ENCODE peak calls at places on chromosomes 16 and 17, in eight cellular contexts. One of them, this sample, is unnamed.

GRCh38 chr16:53821957-53822625 is 118.1 kb downstream of the FTO start:
- DNase-seq in upper lobe of right lung: no peak
- DNase-seq in sigmoid colon: no peak
- DNase-seq in ovary: no peak
- DNase-seq in IMR-90: peak; percentile 80
- DNase-seq in iPS DF 6.9: no peak
- DNase-seq in GM23338: no peak
- DNase-seq in body of pancreas: no peak
- DNase-seq in this sample: peak; percentile 44

GRCh38 chr16:30761427-30761927 is 385 bp downstream of the CFAP119 start:
- DNase-seq in iPS DF 6.9: no peak
- DNase-seq in sigmoid colon: no peak
- DNase-seq in upper lobe of right lung: peak; percentile 70
- DNase-seq in ovary: peak; percentile 51
- DNase-seq in body of pancreas: peak; percentile 36
- DNase-seq in IMR-90: peak; percentile 20
- DNase-seq in GM23338: peak; percentile 80
- DNase-seq in this sample: no peak

GRCh38 chr16:79648846-79649245 is 48.3 kb upstream of the MAF start:
- DNase-seq in upper lobe of right lung: no peak
- DNase-seq in sigmoid colon: no peak
- DNase-seq in GM23338: no peak
- DNase-seq in IMR-90: no peak
- DNase-seq in body of pancreas: no peak
- DNase-seq in ovary: no peak
- DNase-seq in iPS DF 6.9: no peak
- DNase-seq in this sample: no peak

GRCh38 chr16:81551141-81551808 is 106.7 kb downstream of the CMIP start:
- DNase-seq in upper lobe of right lung: peak; percentile 55
- DNase-seq in IMR-90: peak; percentile 70
- DNase-seq in body of pancreas: no peak
- DNase-seq in sigmoid colon: no peak
- DNase-seq in iPS DF 6.9: no peak
- DNase-seq in GM23338: no peak
- DNase-seq in ovary: no peak
- DNase-seq in this sample: no peak

GRCh38 chr17:41689497-41690299 is 1.0 kb downstream of the EIF1 start:
- DNase-seq in ovary: peak; percentile 44
- DNase-seq in sigmoid colon: no peak
- DNase-seq in IMR-90: peak; percentile 69
- DNase-seq in GM23338: peak; percentile 83
- DNase-seq in upper lobe of right lung: no peak
- DNase-seq in body of pancreas: peak; percentile 51
- DNase-seq in iPS DF 6.9: no peak
- DNase-seq in this sample: no peak

GRCh38 chr17:781920-782731 is at the start of the genes GLOD4 and MRM3:
- DNase-seq in iPS DF 6.9: peak; percentile 77
- DNase-seq in IMR-90: peak; percentile 85
- DNase-seq in upper lobe of right lung: peak; percentile 97
- DNase-seq in ovary: peak; percentile 94
- DNase-seq in body of pancreas: peak; percentile 93
- DNase-seq in GM23338: peak; percentile 84
- DNase-seq in sigmoid colon: peak; percentile 96
- DNase-seq in this sample: peak; percentile 57

GRCh38 chr16:84899414-84899813 is 79.6 kb downstream of the CRISPLD2 start:
- DNase-seq in sigmoid colon: no peak
- DNase-seq in GM23338: no peak
- DNase-seq in iPS DF 6.9: no peak
- DNase-seq in IMR-90: no peak
- DNase-seq in ovary: no peak
- DNase-seq in body of pancreas: no peak
- DNase-seq in upper lobe of right lung: no peak
- DNase-seq in this sample: no peak

GRCh38 chr17:7281074-7281952 is at the start of gene SLC2A4:
- DNase-seq in body of pancreas: peak; percentile 96
- DNase-seq in ovary: peak; percentile 96
- DNase-seq in iPS DF 6.9: no peak
- DNase-seq in IMR-90: peak; percentile 90
- DNase-seq in sigmoid colon: peak; percentile 98
- DNase-seq in GM23338: peak; percentile 99
- DNase-seq in upper lobe of right lung: peak; percentile 97
- DNase-seq in this sample: peak; percentile 77

GRCh38 chr16:81716478-81717210 is 62.4 kb upstream of the PLCG2 start:
- DNase-seq in GM23338: no peak
- DNase-seq in upper lobe of right lung: no peak
- DNase-seq in ovary: no peak
- DNase-seq in sigmoid colon: no peak
- DNase-seq in IMR-90: no peak
- DNase-seq in body of pancreas: no peak
- DNase-seq in iPS DF 6.9: no peak
- DNase-seq in this sample: no peak

GRCh38 chr17:81386646-81387234 is 8.5 kb upstream of the BAHCC1 start:
- DNase-seq in IMR-90: no peak
- DNase-seq in body of pancreas: peak; percentile 42
- DNase-seq in sigmoid colon: no peak
- DNase-seq in iPS DF 6.9: no peak
- DNase-seq in GM23338: peak; percentile 43
- DNase-seq in ovary: peak; percentile 70
- DNase-seq in upper lobe of right lung: peak; percentile 85
- DNase-seq in this sample: no peak

GRCh38 chr17:68290268-68290954 is 516 bp downstream of the SLC16A6 start:
- DNase-seq in GM23338: peak; percentile 74
- DNase-seq in ovary: no peak
- DNase-seq in iPS DF 6.9: no peak
- DNase-seq in body of pancreas: peak; percentile 16
- DNase-seq in upper lobe of right lung: peak; percentile 77
- DNase-seq in sigmoid colon: no peak
- DNase-seq in IMR-90: no peak
- DNase-seq in this sample: no peak

GRCh38 chr17:31537558-31537957 is 146.1 kb downstream of the RAB11FIP4 start:
- DNase-seq in sigmoid colon: no peak
- DNase-seq in upper lobe of right lung: no peak
- DNase-seq in GM23338: no peak
- DNase-seq in IMR-90: peak; percentile 62
- DNase-seq in iPS DF 6.9: no peak
- DNase-seq in ovary: peak; percentile 49
- DNase-seq in body of pancreas: peak; percentile 66
- DNase-seq in this sample: no peak

GRCh38 chr17:30824002-30824355 is 513 bp downstream of the CRLF3 start:
- DNase-seq in upper lobe of right lung: no peak
- DNase-seq in ovary: peak; percentile 28
- DNase-seq in IMR-90: no peak
- DNase-seq in GM23338: no peak
- DNase-seq in body of pancreas: peak; percentile 11
- DNase-seq in sigmoid colon: no peak
- DNase-seq in iPS DF 6.9: no peak
- DNase-seq in this sample: no peak

GRCh38 chr17:62790554-62790953 is 17.6 kb downstream of the MARCHF10 start:
- DNase-seq in GM23338: no peak
- DNase-seq in ovary: no peak
- DNase-seq in iPS DF 6.9: no peak
- DNase-seq in upper lobe of right lung: no peak
- DNase-seq in body of pancreas: no peak
- DNase-seq in sigmoid colon: no peak
- DNase-seq in IMR-90: peak; percentile 93
- DNase-seq in this sample: no peak

GRCh38 chr17:67246648-67247415 is 1.8 kb upstream of the HELZ start:
- DNase-seq in body of pancreas: peak; percentile 51
- DNase-seq in IMR-90: peak; percentile 60
- DNase-seq in sigmoid colon: no peak
- DNase-seq in GM23338: peak; percentile 75
- DNase-seq in iPS DF 6.9: no peak
- DNase-seq in upper lobe of right lung: peak; percentile 83
- DNase-seq in ovary: peak; percentile 25
- DNase-seq in this sample: no peak

GRCh38 chr16:67236551-67237395 is 9.8 kb downstream of the TMEM208 start:
- DNase-seq in GM23338: peak; percentile 90
- DNase-seq in IMR-90: peak; percentile 31
- DNase-seq in upper lobe of right lung: peak; percentile 78
- DNase-seq in sigmoid colon: peak; percentile 68
- DNase-seq in iPS DF 6.9: no peak
- DNase-seq in body of pancreas: no peak
- DNase-seq in ovary: peak; percentile 48
- DNase-seq in this sample: no peak

GRCh38 chr16:67234180-67234597 is 7.3 kb downstream of the TMEM208 start:
- DNase-seq in sigmoid colon: no peak
- DNase-seq in iPS DF 6.9: no peak
- DNase-seq in GM23338: no peak
- DNase-seq in ovary: no peak
- DNase-seq in IMR-90: no peak
- DNase-seq in body of pancreas: no peak
- DNase-seq in upper lobe of right lung: no peak
- DNase-seq in this sample: no peak

GRCh38 chr16:67238278-67238575 is 9.1 kb downstream of the FHOD1 start:
- DNase-seq in IMR-90: no peak
- DNase-seq in ovary: no peak
- DNase-seq in body of pancreas: no peak
- DNase-seq in iPS DF 6.9: no peak
- DNase-seq in upper lobe of right lung: no peak
- DNase-seq in GM23338: no peak
- DNase-seq in sigmoid colon: no peak
- DNase-seq in this sample: no peak

GRCh38 chr16:67237396-67238277 is 9.6 kb downstream of the FHOD1 start:
- DNase-seq in iPS DF 6.9: no peak
- DNase-seq in IMR-90: no peak
- DNase-seq in GM23338: no peak
- DNase-seq in body of pancreas: no peak
- DNase-seq in sigmoid colon: peak; percentile 60
- DNase-seq in upper lobe of right lung: peak; percentile 57
- DNase-seq in ovary: no peak
- DNase-seq in this sample: no peak

GRCh38 chr16:67235816-67236547 is 9.1 kb downstream of the TMEM208 start:
- DNase-seq in sigmoid colon: no peak
- DNase-seq in iPS DF 6.9: no peak
- DNase-seq in GM23338: no peak
- DNase-seq in IMR-90: no peak
- DNase-seq in body of pancreas: no peak
- DNase-seq in ovary: no peak
- DNase-seq in upper lobe of right lung: no peak
- DNase-seq in this sample: no peak
- H3K4me3 ChIP-seq in sigmoid colon: no peak overlapping the region
- H3K4me3 ChIP-seq in iPS DF 6.9: no peak overlapping the region
- H3K4me3 ChIP-seq in GM23338: no peak overlapping the region
- H3K4me3 ChIP-seq in IMR-90: no peak overlapping the region
- H3K4me3 ChIP-seq in body of pancreas: no peak overlapping the region
- H3K4me3 ChIP-seq in ovary: no peak overlapping the region
- H3K4me3 ChIP-seq in upper lobe of right lung: no peak overlapping the region
- H3K4me3 ChIP-seq in this sample: no peak overlapping the region

GRCh38 chr16:74485916-74486315 is 64.6 kb upstream of the CLEC18B start:
- DNase-seq in IMR-90: no peak
- DNase-seq in ovary: no peak
- DNase-seq in upper lobe of right lung: no peak
- DNase-seq in body of pancreas: no peak
- DNase-seq in sigmoid colon: no peak
- DNase-seq in iPS DF 6.9: no peak
- DNase-seq in GM23338: no peak
- DNase-seq in this sample: no peak

GRCh38 chr16:74477226-74477625 is 55.9 kb upstream of the CLEC18B start:
- DNase-seq in upper lobe of right lung: no peak
- DNase-seq in ovary: no peak
- DNase-seq in body of pancreas: no peak
- DNase-seq in iPS DF 6.9: no peak
- DNase-seq in sigmoid colon: no peak
- DNase-seq in GM23338: no peak
- DNase-seq in IMR-90: no peak
- DNase-seq in this sample: no peak

DNA sequence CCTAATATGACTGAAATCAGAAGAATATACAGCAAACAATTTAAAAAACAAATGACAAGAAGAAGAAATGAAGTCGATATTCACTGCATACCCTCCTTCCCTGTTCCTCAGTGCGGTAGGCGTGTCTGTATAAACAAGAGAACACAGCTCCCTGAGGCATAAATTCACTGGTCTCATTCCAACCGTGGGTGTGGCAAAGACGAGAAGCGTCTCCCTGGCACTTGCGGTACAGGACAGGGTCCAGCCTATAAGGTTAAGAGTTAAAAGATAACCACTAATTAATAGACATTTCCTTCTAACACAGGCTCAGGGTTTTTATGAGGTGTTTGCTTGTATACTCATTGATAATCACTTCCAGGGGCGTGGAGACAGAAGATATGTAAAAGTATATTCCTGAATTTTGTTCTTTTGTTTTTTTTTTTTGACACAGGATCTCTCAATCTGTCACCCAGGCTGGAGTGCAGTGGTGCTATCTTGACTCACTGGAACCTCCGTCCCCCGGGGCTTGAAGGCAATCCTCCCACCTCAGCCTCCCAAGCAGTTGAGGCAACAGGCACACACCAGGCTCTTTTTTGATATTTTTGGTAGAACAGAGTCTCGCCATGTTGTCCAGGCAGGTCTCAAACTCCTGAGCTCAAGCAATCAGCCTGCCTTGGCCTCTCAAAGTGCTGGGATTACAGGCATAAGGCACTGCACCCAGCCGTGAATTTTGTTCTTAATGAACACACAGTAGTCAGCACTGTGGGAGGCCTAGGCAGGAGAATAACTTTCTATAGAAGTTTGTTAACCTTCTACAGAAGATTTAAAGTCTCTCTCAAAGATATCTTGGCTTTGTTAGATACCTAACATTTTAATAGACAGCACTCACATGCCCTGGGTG is 59.1 kb upstream of the CLEC18B start:
- DNase-seq in GM23338: no peak
- DNase-seq in sigmoid colon: no peak
- DNase-seq in IMR-90: no peak
- DNase-seq in ovary: peak; percentile 21
- DNase-seq in upper lobe of right lung: no peak
- DNase-seq in iPS DF 6.9: no peak
- DNase-seq in body of pancreas: peak; percentile 13
- DNase-seq in this sample: no peak
- H3K27ac ChIP-seq in GM23338: peak overlapping the region; percentile 26
- H3K27ac ChIP-seq in sigmoid colon: no peak overlapping the region
- H3K27ac ChIP-seq in IMR-90: no peak overlapping the region
- H3K27ac ChIP-seq in ovary: no peak overlapping the region
- H3K27ac ChIP-seq in upper lobe of right lung: peak overlapping the region; percentile 39
- H3K27ac ChIP-seq in iPS DF 6.9: no peak overlapping the region
- H3K27ac ChIP-seq in body of pancreas: peak overlapping the region; percentile 38
- H3K27ac ChIP-seq in this sample: no peak overlapping the region

DNA sequence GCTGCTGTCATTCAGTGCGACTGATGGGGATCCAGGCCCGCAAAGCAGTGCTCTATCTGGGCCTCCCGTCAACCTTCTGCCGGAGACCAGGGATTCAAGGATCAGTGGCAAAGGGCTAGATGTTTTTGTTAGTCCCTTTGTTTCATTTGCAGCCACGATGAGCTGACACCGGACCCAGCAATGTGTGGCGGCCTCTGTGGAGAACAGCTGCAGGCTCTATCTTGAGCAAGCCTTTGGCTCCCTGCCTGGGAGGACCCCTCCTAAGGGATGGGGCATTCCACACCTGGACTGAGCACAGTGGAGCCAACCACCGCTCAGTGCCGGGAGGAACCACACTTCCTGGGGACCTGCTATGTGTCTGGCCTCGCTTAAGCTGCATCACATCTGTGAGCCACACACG is 215.8 kb downstream of the RBFOX3 start:
- DNase-seq in GM23338: no peak
- DNase-seq in ovary: no peak
- DNase-seq in upper lobe of right lung: no peak
- DNase-seq in body of pancreas: no peak
- DNase-seq in iPS DF 6.9: no peak
- DNase-seq in IMR-90: no peak
- DNase-seq in sigmoid colon: no peak
- DNase-seq in this sample: no peak
- H3K27me3 ChIP-seq in GM23338: peaks cover 14% of the 10 kb centered on the region
- H3K27me3 ChIP-seq in ovary: no peaks in the 10 kb centered on the region
- H3K27me3 ChIP-seq in upper lobe of right lung: peaks cover 84% of the 10 kb centered on the region
- H3K27me3 ChIP-seq in body of pancreas: peaks cover 17% of the 10 kb centered on the region
- H3K27me3 ChIP-seq in iPS DF 6.9: no peaks in the 10 kb centered on the region
- H3K27me3 ChIP-seq in IMR-90: peaks cover 26% of the 10 kb centered on the region
- H3K27me3 ChIP-seq in sigmoid colon: no peaks in the 10 kb centered on the region
- H3K27me3 ChIP-seq in this sample: peaks cover 22% of the 10 kb centered on the region

GRCh38 chr16:2777231-2777902 is at the start of gene ELOB:
- DNase-seq in body of pancreas: peak; percentile 88
- DNase-seq in GM23338: peak; percentile 90
- DNase-seq in ovary: peak; percentile 88
- DNase-seq in iPS DF 6.9: no peak
- DNase-seq in upper lobe of right lung: peak; percentile 95
- DNase-seq in sigmoid colon: peak; percentile 93
- DNase-seq in IMR-90: peak; percentile 73
- DNase-seq in this sample: peak; percentile 18
- H3K4me3 ChIP-seq in body of pancreas: peak within 1 kb of the TSS; percentile 97
- H3K4me3 ChIP-seq in GM23338: peak within 1 kb of the TSS; percentile 98
- H3K4me3 ChIP-seq in ovary: peak within 1 kb of the TSS; percentile 62
- H3K4me3 ChIP-seq in iPS DF 6.9: peak within 1 kb of the TSS; percentile 95
- H3K4me3 ChIP-seq in upper lobe of right lung: peak within 1 kb of the TSS; percentile 94
- H3K4me3 ChIP-seq in sigmoid colon: peak within 1 kb of the TSS; percentile 91
- H3K4me3 ChIP-seq in IMR-90: peak within 1 kb of the TSS; percentile 96
- H3K4me3 ChIP-seq in this sample: peak within 1 kb of the TSS; percentile 96